ENCODE peak calls at places on chromosomes 5 and 9, in nine cellular contexts. M, W, E, T, L, X, H, G and A are unnamed samples.
A peak's percentile ranks its signal among the peaks of the same experiment; 100 is the strongest.

GRCh38 chr9:34334337-34334824 is 5.0 kb downstream of the NUDT2 start:
- DNase-seq in M (no peak), W (no peak), E (no peak), T (no peak), L (no peak), X (no peak), H (no peak), G (no peak), A (no peak)

GRCh38 chr9:122402403-122403268 is 31.8 kb downstream of the PTGS1 start:
- DNase-seq in M (no peak), W (no peak), E (peak; percentile 66), T (peak; percentile 96), L (peak; percentile 85), X (peak; percentile 91), H (peak; percentile 73), G (no peak), A (peak; percentile 55)

GRCh38 chr5:159504857-159505304 is 174.6 kb upstream of the IL12B start:
- DNase-seq in M (no peak), W (no peak), E (no peak), T (peak; percentile 85), L (peak; percentile 49), X (peak; percentile 20), H (no peak), G (no peak), A (no peak)

GRCh38 chr5:174311531-174312269 is 266.2 kb downstream of the NSG2 start:
- DNase-seq in M (peak; percentile 83), W (peak; percentile 57), E (peak; percentile 79), T (no peak), L (no peak), X (no peak), H (peak; percentile 20), G (peak; percentile 33), A (peak; percentile 71)

GRCh38 chr5:59678959-59679358 is 214.6 kb downstream of the PDE4D start:
- DNase-seq in M (no peak), W (no peak), E (no peak), T (no peak), L (no peak), X (no peak), H (no peak), G (no peak), A (no peak)

GRCh38 chr5:42842860-42843641 is 31.4 kb upstream of the SELENOP start:
- DNase-seq in M (no peak), W (no peak), E (no peak), T (no peak), L (peak; percentile 12), X (no peak), H (no peak), G (no peak), A (no peak)

GRCh38 chr5:142789206-142789605 is 19.0 kb downstream of the ARHGAP26 start:
- DNase-seq in M (no peak), W (no peak), E (no peak), T (no peak), L (no peak), X (no peak), H (no peak), G (no peak), A (no peak)

GRCh38 chr9:114207034-114207815 is 51.9 kb downstream of the COL27A1 start:
- DNase-seq in M (no peak), W (no peak), E (no peak), T (no peak), L (no peak), X (no peak), H (peak; percentile 39), G (no peak), A (no peak)

GRCh38 chr5:74517700-74518099 is 122.8 kb downstream of the ENC1 start:
- DNase-seq in M (no peak), W (no peak), E (no peak), T (peak; percentile 32), L (no peak), X (peak; percentile 32), H (peak; percentile 93), G (no peak), A (no peak)

GRCh38 chr5:163913548-163913947 is 408.1 kb downstream of the MAT2B start:
- DNase-seq in M (no peak), W (no peak), E (no peak), T (no peak), L (no peak), X (no peak), H (no peak), G (no peak), A (no peak)

GRCh38 chr9:131677051-131677444 is 62.8 kb downstream of the RAPGEF1 start:
- DNase-seq in M (no peak), W (no peak), E (no peak), T (no peak), L (no peak), X (no peak), H (no peak), G (no peak), A (no peak)

GRCh38 chr9:130770679-130771442 is 64.2 kb upstream of the ABL1 start:
- DNase-seq in M (peak; percentile 74), W (no peak), E (no peak), T (peak; percentile 69), L (no peak), X (peak; percentile 44), H (peak; percentile 50), G (no peak), A (no peak)

GRCh38 chr5:78221964-78222451 is 72.5 kb downstream of the AP3B1 start:
- DNase-seq in M (no peak), W (no peak), E (no peak), T (peak; percentile 39), L (no peak), X (no peak), H (no peak), G (no peak), A (no peak)

GRCh38 chr5:172904643-172905345 is 54.4 kb upstream of the RPL26L1 start:
- DNase-seq in M (no peak), W (no peak), E (no peak), T (peak; percentile 100), L (no peak), X (no peak), H (peak; percentile 80), G (no peak), A (no peak)

GRCh38 chr5:6480133-6481051 is 31.7 kb downstream of the UBE2QL1 start:
- DNase-seq in M (no peak), W (no peak), E (no peak), T (no peak), L (no peak), X (no peak), H (no peak), G (no peak), A (no peak)

GRCh38 chr5:176151286-176151685 is 86.9 kb upstream of the SIMC1 start:
- DNase-seq in M (no peak), W (no peak), E (no peak), T (peak; percentile 15), L (no peak), X (peak; percentile 55), H (peak; percentile 71), G (no peak), A (no peak)

GRCh38 chr5:177154003-177154643 is 20.6 kb downstream of the NSD1 start:
- DNase-seq in M (no peak), W (no peak), E (no peak), T (no peak), L (peak; percentile 24), X (no peak), H (no peak), G (no peak), A (no peak)

GRCh38 chr5:140324834-140325195 is 21.6 kb downstream of the HBEGF start:
- DNase-seq in M (no peak), W (no peak), E (no peak), T (peak; percentile 68), L (no peak), X (no peak), H (peak; percentile 81), G (no peak), A (no peak)

GRCh38 chr5:100647461-100648230 is 112.5 kb downstream of the FAM174A start:
- DNase-seq in M (no peak), W (no peak), E (peak; percentile 7), T (peak; percentile 51), L (no peak), X (no peak), H (peak; percentile 68), G (no peak), A (peak; percentile 20)

GRCh38 chr5:5014836-5015235 is 125.3 kb upstream of the ADAMTS16 start:
- DNase-seq in M (no peak), W (no peak), E (no peak), T (peak; percentile 9), L (peak; percentile 65), X (no peak), H (peak; percentile 72), G (no peak), A (no peak)

GRCh38 chr9:72585737-72586136 is 64.3 kb downstream of the TMC1 start:
- DNase-seq in M (no peak), W (no peak), E (no peak), T (peak; percentile 93), L (peak; percentile 75), X (peak; percentile 79), H (no peak), G (no peak), A (no peak)

GRCh38 chr5:10328323-10328722 is 20.6 kb upstream of the CMBL start:
- DNase-seq in M (no peak), W (no peak), E (no peak), T (no peak), L (no peak), X (no peak), H (no peak), G (no peak), A (no peak)